ENCODE peak calls at places on chromosome 7, in ten cellular contexts. K is uterus; Z is lung; S is left lung; F is RWPE2; W is testis; E is stomach; I is fibroblast of lung; G is CD8-positive, alpha-beta memory T cell; H is upper lobe of right lung. U is an unnamed sample.

GRCh38 chr7:29224726-29225125 is 30.2 kb downstream of the CHN2 start:
- DNase-seq in W (no peak), K (no peak), Z (no peak), H (no peak), S (no peak), E (no peak), I (no peak), F (no peak), G (no peak), U (no peak)

GRCh38 chr7:135929249-135929648 is 47.9 kb downstream of the MTPN start:
- DNase-seq in F (no peak), H (no peak), I (no peak), K (no peak), S (no peak), E (no peak), W (no peak), Z (no peak), G (no peak), U (no peak)

GRCh38 chr7:94971051-94971867 is 63.9 kb downstream of the PPP1R9A start:
- DNase-seq in H (no peak), W (no peak), K (no peak), S (no peak), Z (no peak), E (no peak), G (no peak), F (no peak), I (no peak), U (no peak)

GRCh38 chr7:132933076-132933466 is 148.8 kb downstream of the CHCHD3 start:
- DNase-seq in I (peak; percentile 81), K (no peak), F (no peak), S (no peak), Z (no peak), H (no peak), W (no peak), E (no peak), G (no peak), U (no peak)

GRCh38 chr7:7639847-7640220 is 718 bp upstream of the UMAD1 start:
- DNase-seq in W (peak; percentile 28), K (no peak), E (no peak), H (no peak), S (no peak), I (peak; percentile 20), F (no peak), Z (no peak), G (peak; percentile 29), U (no peak)

GRCh38 chr7:77501165-77501515 is 36.0 kb upstream of the PTPN12 start:
- DNase-seq in W (no peak), E (no peak), F (no peak), I (no peak), G (no peak), Z (no peak), K (no peak), S (no peak), H (no peak), U (no peak)

GRCh38 chr7:121882731-121883130 is 9.8 kb downstream of the PTPRZ1 start:
- DNase-seq in F (no peak), K (no peak), Z (no peak), E (no peak), H (no peak), I (no peak), W (no peak), S (no peak), G (no peak), U (no peak)

GRCh38 chr7:149071641-149072437 is 18.7 kb downstream of the ZNF786 start:
- DNase-seq in F (no peak), S (no peak), I (peak; percentile 4), G (peak; percentile 38), W (peak; percentile 76), K (no peak), E (no peak), H (no peak), Z (peak; percentile 31), U (no peak)

GRCh38 chr7:767941-768729 is 41.1 kb upstream of the PRKAR1B start:
- DNase-seq in F (peak; percentile 86), H (no peak), I (peak; percentile 57), S (no peak), K (peak; percentile 84), G (no peak), W (peak; percentile 90), Z (no peak), E (no peak), U (no peak)

GRCh38 chr7:82534687-82535086 is 91.1 kb upstream of the CACNA2D1 start:
- DNase-seq in H (no peak), Z (no peak), E (no peak), K (no peak), I (peak; percentile 40), F (no peak), S (no peak), W (no peak), G (no peak), U (no peak)

GRCh38 chr7:115618676-115619075 is 411.9 kb downstream of the TFEC start:
- DNase-seq in Z (no peak), F (no peak), K (no peak), W (no peak), E (no peak), G (no peak), S (no peak), I (peak; percentile 94), H (no peak), U (peak; percentile 41)

GRCh38 chr7:126972571-126972970 is 280.2 kb downstream of the GRM8 start:
- DNase-seq in S (no peak), W (no peak), G (no peak), I (no peak), E (no peak), Z (no peak), F (no peak), H (no peak), K (no peak), U (no peak)

DNA sequence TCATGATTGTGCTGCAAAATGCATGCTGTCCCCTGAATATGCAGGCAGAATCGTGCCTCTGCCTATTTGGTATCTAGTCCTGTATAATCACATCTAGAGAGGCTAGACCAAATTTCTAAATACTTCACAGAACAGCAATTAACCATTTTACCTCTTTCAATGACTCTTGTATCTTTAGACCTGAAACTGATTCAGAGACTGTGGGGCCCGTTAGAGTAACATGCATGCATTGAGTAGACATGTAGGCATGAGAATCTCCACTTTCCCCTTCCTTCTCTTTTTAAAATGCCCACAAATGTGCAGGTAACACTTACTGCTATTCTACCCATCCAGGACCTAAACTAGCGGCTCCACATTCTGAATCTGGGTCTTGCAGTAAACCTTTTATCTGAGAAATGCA is 8.8 kb downstream of the ZNF92 start:
- DNase-seq in G (no peak), I (no peak), S (no peak), E (no peak), Z (no peak), W (no peak), H (no peak), K (no peak), F (no peak), U (no peak)
- H3K4me1 ChIP-seq in G (peaks cover 29% of the 10 kb centered on the region), I (no peaks in the 10 kb centered on the region), S (no peaks in the 10 kb centered on the region), E (no peaks in the 10 kb centered on the region), Z (peaks cover 16% of the 10 kb centered on the region), W (no peaks in the 10 kb centered on the region), H (peaks cover 4% of the 10 kb centered on the region), K (no peaks in the 10 kb centered on the region), F (no peaks in the 10 kb centered on the region), U (no peaks in the 10 kb centered on the region)

GRCh38 chr7:158270106-158270775 is 317.4 kb downstream of the PTPRN2 start:
- DNase-seq in W (no peak), F (peak; percentile 45), S (peak; percentile 29), E (no peak), K (no peak), G (no peak), H (peak; percentile 53), I (no peak), Z (no peak), U (no peak)

GRCh38 chr7:158272091-158272490 is 315.5 kb downstream of the PTPRN2 start:
- DNase-seq in W (no peak), S (peak; percentile 20), G (no peak), H (peak; percentile 26), Z (no peak), I (no peak), K (no peak), E (no peak), F (peak; percentile 44), U (no peak)

GRCh38 chr7:158271646-158272045 is 316.0 kb downstream of the PTPRN2 start:
- DNase-seq in S (no peak), G (no peak), I (no peak), H (peak; percentile 33), Z (no peak), K (no peak), F (peak; percentile 19), E (no peak), W (no peak), U (no peak)

GRCh38 chr7:158272509-158273137 is 315.0 kb downstream of the PTPRN2 start:
- DNase-seq in E (no peak), I (no peak), Z (no peak), K (no peak), G (no peak), F (peak; percentile 30), W (no peak), H (peak; percentile 45), S (peak; percentile 23), U (no peak)

DNA sequence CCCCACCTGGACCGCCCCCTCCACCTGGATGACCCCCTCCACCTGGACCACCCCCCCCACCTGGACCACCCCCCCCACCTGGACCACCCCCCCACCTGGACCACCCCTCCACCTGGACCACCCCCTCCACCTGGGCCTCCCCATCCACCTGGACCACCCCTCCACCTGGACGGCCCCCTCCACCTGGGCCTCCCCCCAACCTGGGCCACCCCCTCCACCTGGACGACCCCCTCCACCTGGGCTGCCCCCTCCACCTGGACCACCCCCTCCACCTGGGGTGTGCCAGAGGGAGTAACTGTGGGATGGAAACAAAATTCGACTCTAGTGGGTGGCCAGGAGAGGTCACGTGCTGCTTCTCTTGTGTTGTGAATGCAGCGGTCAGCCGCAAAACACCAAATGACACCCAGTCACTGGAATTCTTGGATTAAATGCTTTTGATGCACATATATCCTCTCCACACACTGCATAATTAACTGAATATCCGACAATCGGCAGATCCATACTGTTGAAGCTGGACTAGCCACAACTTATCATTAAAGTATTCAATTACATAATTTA is 316.7 kb downstream of the PTPRN2 start:
- DNase-seq in K (no peak), S (no peak), I (no peak), H (peak; percentile 38), W (no peak), E (no peak), Z (no peak), F (peak; percentile 29), G (no peak), U (no peak)
- H3K9me3 ChIP-seq in K (no peaks in the 10 kb centered on the region), S (no peaks in the 10 kb centered on the region), I (no peaks in the 10 kb centered on the region), H (no peaks in the 10 kb centered on the region), W (no peaks in the 10 kb centered on the region), E (no peaks in the 10 kb centered on the region), Z (no peaks in the 10 kb centered on the region), F (no peaks in the 10 kb centered on the region), G (no peaks in the 10 kb centered on the region), U (no peaks in the 10 kb centered on the region)

DNA sequence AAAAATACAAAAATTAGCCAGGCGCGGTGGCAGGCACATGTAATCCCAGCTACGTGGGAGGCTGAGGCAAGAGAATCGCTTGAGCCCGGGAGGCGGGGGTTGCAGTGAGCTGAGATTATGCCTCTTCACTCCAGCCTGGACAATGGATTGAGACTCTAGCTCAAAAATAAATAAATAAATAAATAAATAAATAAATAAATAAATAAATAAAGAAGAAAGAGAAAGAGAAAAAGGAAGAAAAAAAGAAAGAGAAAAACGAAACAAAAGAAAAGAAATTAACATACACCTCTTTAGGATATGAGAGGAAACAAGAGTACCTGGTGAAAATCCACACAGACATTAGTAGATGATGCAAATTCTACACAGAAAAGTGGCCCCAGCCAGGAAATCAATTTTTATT is 713.7 kb upstream of the POT1 start:
- DNase-seq in S (no peak), I (no peak), H (no peak), Z (no peak), W (no peak), K (no peak), F (no peak), G (no peak), E (no peak), U (no peak)
- H3K4me3 ChIP-seq in S (no peak overlapping the region), I (no peak overlapping the region), H (no peak overlapping the region), Z (no peak overlapping the region), W (no peak overlapping the region), K (no peak overlapping the region), F (no peak overlapping the region), G (no peak overlapping the region), E (no peak overlapping the region), U (no peak overlapping the region)

GRCh38 chr7:26190417-26190869 is 10.1 kb downstream of the HNRNPA2B1 start:
- DNase-seq in K (no peak), Z (no peak), H (no peak), W (no peak), I (no peak), E (no peak), F (no peak), S (no peak), G (no peak), U (no peak)
- H3K4me1 ChIP-seq in K (peaks cover 10% of the 10 kb centered on the region), Z (peaks cover 32% of the 10 kb centered on the region), H (peaks cover 40% of the 10 kb centered on the region), W (peaks cover 10% of the 10 kb centered on the region), I (no peaks in the 10 kb centered on the region), E (peaks cover 37% of the 10 kb centered on the region), F (peaks cover 4% of the 10 kb centered on the region), S (peaks cover 69% of the 10 kb centered on the region), G (peaks cover 58% of the 10 kb centered on the region), U (peaks cover 9% of the 10 kb centered on the region)

U was measured in SJCRH30.